ENCODE peak calls at places on chromosomes 16 and 17, in seven cellular contexts. R is breast epithelium, S is fibroblast of mammary gland, K is GM23248, V is HS-27A, W is NCI-H69, G is activated T-cell treated with anti-CD3 and anti-CD28 coated beads for 4 hours. U is an unnamed sample.

GRCh38 chr17:6457688-6458190 is 13.5 kb downstream of the PIMREG start:
- DNase-seq in R (no peak), S (no peak), K (no peak), V (no peak), W (peak), G (no peak), U (no peak)

GRCh38 chr16:23514381-23515152 is 4.3 kb upstream of the GGA2 start:
- DNase-seq in R (no peak), S (no peak), K (no peak), V (no peak), W (no peak), G (no peak), U (no peak)

GRCh38 chr17:27199948-27200347 is 94.0 kb upstream of the WSB1 start:
- DNase-seq in R (no peak), S (peak), K (peak), V (no peak), W (no peak), G (no peak), U (no peak)

GRCh38 chr16:566475-567361 is at the start of gene NHLRC4:
- DNase-seq in R (no peak), S (peak), K (peak), V (no peak), W (peak), G (no peak), U (peak)

GRCh38 chr17:78214706-78215061 is 631 bp downstream of the BIRC5 start:
- DNase-seq in R (no peak), S (no peak), K (no peak), V (no peak), W (peak), G (no peak), U (no peak)

GRCh38 chr16:85652431-85653221 is 36.1 kb downstream of the GINS2 start:
- DNase-seq in R (no peak), S (peak), K (peak), V (no peak), W (peak), G (no peak), U (peak)

GRCh38 chr17:21288581-21289017 is 4.1 kb downstream of the MAP2K3 start:
- DNase-seq in R (no peak), S (no peak), K (peak), V (no peak), W (no peak), G (no peak), U (no peak)

GRCh38 chr16:70746708-70747424 is 54.1 kb downstream of the VAC14 start:
- DNase-seq in R (peak), S (peak), K (peak), V (peak), W (peak), G (no peak), U (peak)

U was measured in choroid plexus epithelial cell.